ENCODE peak calls at places on chromosomes 6 and 20, in five cellular contexts. M, S, N, Q and Z are unnamed samples.

GRCh38 chr6:165184192-165184979 is 125.0 kb downstream of the C6orf118 start:
- DNase-seq in M (no peak), N (no peak), Q (no peak), S (no peak), Z (no peak)

GRCh38 chr6:138592698-138593097 is 93.4 kb upstream of the NHSL1 start:
- DNase-seq in S (no peak), N (no peak), M (no peak), Q (no peak), Z (no peak)

GRCh38 chr20:49045440-49046086 is 549 bp upstream of the CSE1L start:
- DNase-seq in N (no peak), Q (no peak), M (peak), S (no peak), Z (no peak)

GRCh38 chr6:149566372-149567193 is at the start of gene GINM1:
- DNase-seq in M (peak), Q (peak), S (no peak), N (peak), Z (no peak)

GRCh38 chr6:49326337-49326736 is 136.7 kb downstream of the MMUT start:
- DNase-seq in M (no peak), S (peak), N (no peak), Q (no peak), Z (peak)

GRCh38 chr6:111580401-111580800 is 25.3 kb downstream of the TRAF3IP2 start:
- DNase-seq in Q (no peak), S (no peak), M (no peak), N (no peak), Z (no peak)

GRCh38 chr6:28947831-28948270 is 24.1 kb upstream of the TRIM27 start:
- DNase-seq in N (no peak), S (no peak), Q (no peak), M (no peak), Z (no peak)

GRCh38 chr6:37254881-37255280 is 2.7 kb upstream of the TBC1D22B start:
- DNase-seq in S (no peak), Q (no peak), M (no peak), N (no peak), Z (no peak)

GRCh38 chr6:31919624-31920303 is 7.8 kb upstream of the C2 start:
- DNase-seq in M (no peak), S (no peak), N (no peak), Q (no peak), Z (no peak)

GRCh38 chr6:65706436-65706835 is 590 bp downstream of the EYS start:
- DNase-seq in N (peak), Q (no peak), M (no peak), S (no peak), Z (no peak)

GRCh38 chr20:36645998-36646397 is at the start of gene SLA2:
- DNase-seq in M (peak), Q (peak), S (no peak), N (no peak), Z (no peak)

GRCh38 chr6:44056392-44057237 is 70.6 kb downstream of the MRPL14 start:
- DNase-seq in S (no peak), N (no peak), M (peak), Q (no peak), Z (no peak)

GRCh38 chr6:33279971-33280511 is 3.1 kb downstream of the B3GALT4 start:
- DNase-seq in Q (no peak), N (peak), M (no peak), S (no peak), Z (no peak)

GRCh38 chr6:133055527-133055966 is 185.6 kb upstream of the EYA4 start:
- DNase-seq in S (no peak), M (no peak), N (no peak), Q (no peak), Z (no peak)

GRCh38 chr6:168616807-168617756 is 176.1 kb downstream of the SMOC2 start:
- DNase-seq in M (no peak), N (no peak), Q (no peak), S (no peak), Z (no peak)

GRCh38 chr20:11792229-11792953 is 125.3 kb upstream of the BTBD3 start:
- DNase-seq in Q (no peak), S (no peak), M (no peak), N (no peak), Z (no peak)